ENCODE peak calls at places on chromosomes 3 and 15, in ten cellular contexts. K is A549; S is uterus; X is spleen; L is GM12878; R is CD4-positive, alpha-beta T cell; W is WERI-Rb-1; Y is neuronal stem cell; A is SJSA1; H is tibial nerve. B is an unnamed sample.

GRCh38 chr3:161852744-161853143 is 356.1 kb downstream of the OTOL1 start:
- DNase-seq in K (no peak), S (no peak), X (no peak), L (no peak), R (no peak), W (peak), Y (no peak), A (no peak), H (no peak), B (no peak)

GRCh38 chr3:134323966-134324962 is 50.0 kb downstream of the AMOTL2 start:
- DNase-seq in K (no peak), S (no peak), X (peak), L (no peak), R (no peak), W (no peak), Y (no peak), A (no peak), H (no peak), B (no peak)

GRCh38 chr3:11904157-11904556 is 57.5 kb upstream of the TAMM41 start:
- DNase-seq in K (no peak), S (no peak), X (no peak), L (no peak), R (no peak), W (no peak), Y (no peak), A (no peak), H (no peak), B (no peak)

GRCh38 chr3:33884701-33885100 is 86.3 kb downstream of the PDCD6IP start:
- DNase-seq in K (no peak), S (no peak), X (no peak), L (no peak), R (no peak), W (no peak), Y (no peak), A (no peak), H (no peak), B (no peak)

GRCh38 chr3:127153506-127153815 is 39.5 kb upstream of the PRR23E start:
- DNase-seq in K (no peak), S (peak), X (peak), L (no peak), R (peak), W (no peak), Y (no peak), A (no peak), H (no peak), B (no peak)

GRCh38 chr3:2948882-2949281 is 161.3 kb downstream of the IL5RA start:
- DNase-seq in K (no peak), S (no peak), X (no peak), L (no peak), R (no peak), W (no peak), Y (no peak), A (no peak), H (no peak), B (no peak)

GRCh38 chr3:152786977-152787681 is 47.8 kb upstream of the P2RY1 start:
- DNase-seq in K (no peak), S (no peak), X (no peak), L (no peak), R (no peak), W (no peak), Y (no peak), A (no peak), H (no peak), B (no peak)

GRCh38 chr3:71285086-71285485 is 298.4 kb downstream of the FOXP1 start:
- DNase-seq in K (no peak), S (no peak), X (no peak), L (no peak), R (no peak), W (no peak), Y (no peak), A (no peak), H (no peak), B (no peak)

GRCh38 chr15:73081321-73081958 is 29.2 kb downstream of the NEO1 start:
- DNase-seq in K (peak), S (peak), X (no peak), L (no peak), R (no peak), W (peak), Y (peak), A (peak), H (peak), B (no peak)

GRCh38 chr3:64924961-64925360 is 237.2 kb upstream of the ADAMTS9 start:
- DNase-seq in K (no peak), S (no peak), X (no peak), L (no peak), R (no peak), W (no peak), Y (no peak), A (no peak), H (no peak), B (no peak)
- H3K27ac ChIP-seq in K (no peak), S (no peak), X (no peak), L (no peak), R (no peak), W (no peak), Y (no peak), A (no peak), H (no peak), B (peak)

DNA sequence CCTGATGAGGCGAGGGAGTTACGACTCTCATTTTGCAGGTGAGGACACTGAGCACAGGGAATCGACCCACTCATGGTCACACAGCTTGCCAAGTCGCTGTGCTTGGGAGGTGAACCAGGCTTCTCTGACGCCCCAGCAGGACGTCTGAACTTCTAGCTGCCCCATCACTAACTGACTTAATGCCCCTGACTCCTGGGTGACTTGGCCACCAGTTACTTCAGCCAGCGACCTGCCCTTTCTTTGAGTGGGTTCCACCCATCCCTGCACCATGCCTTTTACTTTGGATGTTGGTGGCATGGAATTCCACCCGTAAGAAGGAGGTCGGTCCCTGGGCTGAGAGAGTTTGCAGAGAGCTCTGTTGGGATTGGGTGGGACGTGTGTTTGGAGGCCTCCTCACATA is 54.8 kb downstream of the FLNB start:
- DNase-seq in K (no peak), S (no peak), X (no peak), L (no peak), R (no peak), W (no peak), Y (no peak), A (no peak), H (no peak), B (no peak)
- H3K27ac ChIP-seq in K (peak), S (peak), X (peak), L (no peak), R (no peak), W (no peak), Y (no peak), A (peak), H (peak), B (peak)

GRCh38 chr3:4988815-4989648 is 9.8 kb downstream of the BHLHE40 start:
- DNase-seq in K (peak), S (no peak), X (no peak), L (no peak), R (no peak), W (peak), Y (no peak), A (peak), H (peak), B (no peak)
- H3K27ac ChIP-seq in K (peak), S (peak), X (no peak), L (no peak), R (no peak), W (peak), Y (no peak), A (peak), H (peak), B (no peak)

DNA sequence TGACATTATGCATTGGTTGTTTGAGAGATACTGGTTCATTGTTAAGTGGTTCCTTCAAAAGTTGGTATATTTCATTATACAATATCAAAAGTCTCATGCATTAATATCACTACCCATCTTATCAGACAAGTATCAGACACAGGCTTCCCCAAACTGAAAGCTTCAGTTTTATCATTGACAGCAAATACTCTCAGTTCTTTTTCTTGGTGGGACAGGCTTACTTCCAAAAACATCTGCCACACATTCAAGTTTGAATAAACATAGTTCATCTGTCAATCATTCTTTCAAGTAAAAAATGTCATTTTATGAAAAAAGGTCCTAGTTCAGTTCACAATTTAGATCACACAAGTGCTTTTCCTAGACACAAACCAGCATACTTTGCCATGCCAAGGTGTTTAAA is 280.0 kb upstream of the TRIM42 start:
- DNase-seq in K (no peak), S (no peak), X (no peak), L (no peak), R (no peak), W (no peak), Y (no peak), A (no peak), H (no peak), B (no peak)
- H3K27ac ChIP-seq in K (no peak), S (no peak), X (no peak), L (no peak), R (no peak), W (no peak), Y (no peak), A (no peak), H (no peak), B (no peak)

GRCh38 chr3:159881828-159882309 is 106.8 kb upstream of the IL12A start:
- DNase-seq in K (no peak), S (no peak), X (no peak), L (no peak), R (no peak), W (peak), Y (no peak), A (no peak), H (no peak), B (peak)

GRCh38 chr3:159882784-159883779 is 105.6 kb upstream of the IL12A start:
- DNase-seq in K (no peak), S (no peak), X (no peak), L (no peak), R (no peak), W (peak), Y (no peak), A (no peak), H (no peak), B (no peak)

GRCh38 chr3:159886050-159886449 is 102.6 kb upstream of the IL12A start:
- DNase-seq in K (no peak), S (no peak), X (no peak), L (no peak), R (no peak), W (no peak), Y (no peak), A (no peak), H (no peak), B (no peak)

GRCh38 chr3:159882367-159882766 is 106.3 kb upstream of the IL12A start:
- DNase-seq in K (no peak), S (no peak), X (no peak), L (no peak), R (no peak), W (no peak), Y (no peak), A (no peak), H (no peak), B (no peak)

DNA sequence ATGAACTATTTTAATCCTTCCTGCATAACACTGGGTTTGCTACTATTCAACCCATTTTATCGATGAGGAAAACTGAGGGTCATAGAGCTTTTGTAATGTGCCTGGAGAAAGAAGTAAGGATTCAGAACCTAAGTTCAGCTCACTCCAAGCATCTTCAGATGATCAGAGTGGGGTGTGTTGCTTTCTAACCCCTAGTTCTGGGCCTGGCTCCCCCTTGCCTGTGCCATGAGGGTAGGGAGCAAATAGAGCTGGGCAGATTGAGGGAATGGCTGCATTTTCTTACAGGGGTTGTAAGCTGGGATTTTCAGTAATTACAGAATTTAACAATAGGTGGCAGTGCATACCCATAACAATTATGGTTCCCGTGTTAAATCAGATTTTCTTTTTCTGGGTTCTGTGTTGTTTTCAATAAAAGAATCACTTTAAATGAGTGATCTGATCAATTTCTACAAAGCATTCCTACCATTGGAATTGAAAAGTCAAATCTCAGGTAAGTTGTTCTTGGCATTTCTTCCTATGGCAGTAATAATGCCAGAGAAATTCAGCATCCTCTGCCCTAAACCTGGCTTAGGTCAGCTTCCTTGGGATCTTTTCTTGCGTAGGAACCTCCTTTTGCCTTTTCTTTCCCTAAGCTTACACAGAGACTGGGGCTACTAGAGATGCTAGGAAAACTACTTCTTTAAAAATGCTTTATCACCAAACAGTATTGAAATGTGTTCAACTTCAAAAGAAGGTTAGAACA is 103.8 kb upstream of the IL12A start:
- DNase-seq in K (peak), S (no peak), X (no peak), L (no peak), R (no peak), W (no peak), Y (no peak), A (peak), H (no peak), B (no peak)
- H3K27ac ChIP-seq in K (peak), S (no peak), X (no peak), L (no peak), R (no peak), W (no peak), Y (no peak), A (no peak), H (no peak), B (no peak)

GRCh38 chr3:156459434-156459833 is 95.5 kb downstream of the SSR3 start:
- DNase-seq in K (no peak), S (no peak), X (no peak), L (no peak), R (no peak), W (no peak), Y (no peak), A (no peak), H (no peak), B (no peak)

GRCh38 chr3:156460206-156460609 is 94.7 kb downstream of the SSR3 start:
- DNase-seq in K (no peak), S (no peak), X (no peak), L (no peak), R (no peak), W (no peak), Y (no peak), A (no peak), H (no peak), B (no peak)

GRCh38 chr3:156455839-156456238 is 99.1 kb downstream of the SSR3 start:
- DNase-seq in K (peak), S (no peak), X (no peak), L (no peak), R (no peak), W (no peak), Y (peak), A (no peak), H (no peak), B (no peak)

GRCh38 chr3:156461889-156462288 is 93.0 kb downstream of the SSR3 start:
- DNase-seq in K (no peak), S (no peak), X (no peak), L (no peak), R (no peak), W (no peak), Y (no peak), A (no peak), H (no peak), B (no peak)

GRCh38 chr3:156456771-156457224 is 98.1 kb downstream of the SSR3 start:
- DNase-seq in K (no peak), S (no peak), X (no peak), L (no peak), R (no peak), W (no peak), Y (peak), A (peak), H (no peak), B (peak)
- H3K27ac ChIP-seq in K (no peak), S (no peak), X (no peak), L (no peak), R (no peak), W (no peak), Y (no peak), A (peak), H (peak), B (peak)

GRCh38 chr15:90207252-90207651 is 6.1 kb downstream of the SEMA4B start:
- DNase-seq in K (no peak), S (no peak), X (peak), L (no peak), R (no peak), W (no peak), Y (no peak), A (no peak), H (no peak), B (no peak)
- H3K27ac ChIP-seq in K (no peak), S (no peak), X (no peak), L (no peak), R (no peak), W (no peak), Y (no peak), A (no peak), H (no peak), B (peak)

B was measured in epithelial cell of prostate.